ENCODE peak calls at places on chromosomes 6 and 20, in nine cellular contexts. J is upper lobe of right lung; C is CD8-positive, alpha-beta memory T cell; L is cardiac muscle cell; Z is aorta; G is right cardiac atrium; S is CD4-positive, alpha-beta memory T cell; K is fibroblast of lung; U is keratinocyte. Y is an unnamed sample. For H3K4me1, the result is how much of the 10 kb centered on the place peaks cover.

GRCh38 chr6:149031545-149032317 is 284.9 kb downstream of the UST start:
- DNase-seq in Z (peak), C (peak), G (no peak), S (no peak), K (peak), J (no peak), L (no peak), U (no peak), Y (peak)

GRCh38 chr20:36106606-36107005 is 47.9 kb upstream of the EPB41L1 start:
- DNase-seq in Z (peak), U (no peak), G (no peak), J (no peak), K (no peak), S (no peak), C (no peak), L (no peak), Y (no peak)

GRCh38 chr20:21808139-21808538 is 102.7 kb downstream of the PAX1 start:
- DNase-seq in J (no peak), C (no peak), L (no peak), Z (no peak), K (no peak), S (no peak), U (no peak), G (no peak), Y (no peak)

GRCh38 chr6:90297124-90297865 is 652 bp upstream of the BACH2 start:
- DNase-seq in K (no peak), S (peak), U (no peak), J (peak), Z (peak), G (no peak), L (peak), C (no peak), Y (no peak)

GRCh38 chr6:132598473-132598872 is 8.9 kb upstream of the TAAR5 start:
- DNase-seq in C (no peak), L (peak), K (no peak), Z (no peak), G (no peak), S (no peak), J (no peak), U (no peak), Y (no peak)

GRCh38 chr20:12977634-12978394 is 31.0 kb upstream of the SPTLC3 start:
- DNase-seq in J (no peak), K (no peak), L (no peak), G (no peak), Z (no peak), C (no peak), S (no peak), U (no peak), Y (no peak)

GRCh38 chr6:16635810-16636602 is 125.3 kb downstream of the ATXN1 start:
- DNase-seq in C (no peak), G (no peak), K (peak), S (no peak), J (no peak), Z (no peak), U (peak), L (no peak), Y (peak)

GRCh38 chr6:14792118-14792955 is 453.5 kb upstream of the JARID2 start:
- DNase-seq in L (no peak), Z (no peak), K (no peak), S (no peak), C (no peak), U (no peak), G (no peak), J (no peak), Y (no peak)

GRCh38 chr6:155224031-155224451 is 39.8 kb upstream of the CLDN20 start:
- DNase-seq in C (peak), S (peak), U (peak), G (no peak), J (no peak), L (no peak), Z (no peak), K (peak), Y (peak)

GRCh38 chr6:166486536-166486880 is 100.0 kb downstream of the RAMACL start:
- DNase-seq in J (no peak), U (no peak), G (no peak), Z (peak), K (no peak), L (no peak), C (no peak), S (no peak), Y (no peak)

GRCh38 chr6:6319947-6320811 is at the start of gene F13A1:
- DNase-seq in J (peak), Z (peak), K (no peak), U (no peak), G (peak), L (no peak), S (no peak), C (no peak), Y (no peak)

GRCh38 chr20:41213150-41213820 is 75.9 kb downstream of the PLCG1 start:
- DNase-seq in U (no peak), L (no peak), K (peak), C (no peak), Z (no peak), S (no peak), J (no peak), G (no peak), Y (peak)

GRCh38 chr20:39268566-39268965 is 306.4 kb downstream of the DHX35 start:
- DNase-seq in C (no peak), S (no peak), U (no peak), L (no peak), G (peak), Z (no peak), J (no peak), K (no peak), Y (no peak)

GRCh38 chr20:39269493-39270217 is 307.5 kb downstream of the DHX35 start:
- DNase-seq in U (no peak), J (no peak), S (no peak), L (no peak), G (peak), C (no peak), Z (no peak), K (no peak), Y (no peak)

GRCh38 chr20:39269031-39269461 is 306.9 kb downstream of the DHX35 start:
- DNase-seq in U (no peak), J (peak), S (no peak), K (peak), C (no peak), Z (no peak), G (peak), L (peak), Y (peak)

GRCh38 chr20:39264506-39265172 is 302.5 kb downstream of the DHX35 start:
- DNase-seq in C (no peak), S (no peak), Z (peak), K (peak), G (peak), J (no peak), L (peak), U (peak), Y (peak)

DNA sequence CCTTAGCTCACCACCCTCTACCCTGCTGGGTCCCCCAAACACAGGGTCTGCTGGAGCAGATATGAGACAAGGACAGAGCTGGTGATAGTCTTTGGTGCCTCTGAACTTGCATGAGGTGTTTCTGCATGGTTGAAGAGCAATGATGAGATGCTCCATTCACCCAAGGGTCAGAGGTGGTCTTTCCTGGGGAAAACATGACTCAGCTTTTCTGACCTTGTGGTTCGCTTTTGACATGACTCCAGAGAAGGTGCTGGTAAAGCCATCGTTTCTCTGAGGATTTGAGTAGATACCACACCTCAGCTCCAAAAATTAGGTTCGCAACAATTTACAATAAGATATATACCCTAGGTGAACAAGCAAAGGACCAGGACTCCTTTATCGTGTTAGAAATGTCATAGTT is 304.8 kb downstream of the DHX35 start:
- DNase-seq in G (no peak), Z (no peak), L (no peak), J (no peak), C (no peak), K (no peak), S (no peak), U (no peak), Y (no peak)
- H3K27ac ChIP-seq in G (no peak), Z (no peak), L (no peak), J (no peak), C (no peak), K (no peak), S (no peak), U (no peak), Y (no peak)

GRCh38 chr6:31737315-31738047 is 1.2 kb upstream of the CLIC1 start:
- DNase-seq in U (no peak), K (no peak), C (no peak), S (no peak), Z (no peak), G (no peak), J (no peak), L (peak), Y (no peak)
- H3K4me1 ChIP-seq in U (under half), K (under half), C (half or more), S (half or more), Z (under half), G (under half), J (under half), L (under half), Y (under half)

DNA sequence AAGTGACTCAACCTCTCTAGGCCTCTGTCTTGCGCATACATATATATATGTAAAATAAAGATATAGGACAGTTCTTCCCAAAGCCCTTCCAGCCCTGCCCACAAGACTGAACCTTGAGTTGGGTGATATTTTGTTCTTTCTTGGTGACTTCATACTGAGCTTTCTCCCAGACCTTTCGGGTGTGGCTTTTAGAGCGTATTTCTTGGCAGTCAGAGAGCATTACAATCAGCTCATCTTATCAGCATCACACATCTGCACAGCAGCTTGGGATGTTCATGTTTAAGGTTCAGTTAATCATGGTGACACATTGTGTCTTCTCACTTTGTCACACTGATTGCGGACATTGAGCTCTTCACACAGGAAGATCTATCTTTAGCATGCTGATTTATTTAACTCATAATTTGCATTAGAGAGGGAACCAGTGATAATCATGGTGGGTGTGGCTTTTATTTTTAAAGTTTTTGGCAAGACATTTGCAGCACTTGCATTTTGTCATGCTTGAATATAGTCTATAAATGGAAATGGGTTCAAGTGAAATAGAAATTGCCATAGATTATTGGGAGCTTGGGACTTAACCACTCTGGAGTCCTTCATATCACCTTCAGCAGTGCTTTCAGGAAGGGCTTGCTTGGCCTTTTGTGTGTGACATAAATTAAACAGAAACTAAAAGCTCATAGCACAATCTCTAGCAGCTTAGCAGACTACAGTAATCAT is 8.3 kb downstream of the KIF3B start:
- DNase-seq in L (peak), J (no peak), C (peak), U (no peak), Z (no peak), K (peak), G (no peak), S (peak), Y (peak)
- H3K27ac ChIP-seq in L (peak), J (peak), C (peak), U (no peak), Z (no peak), K (no peak), G (peak), S (peak), Y (no peak)

GRCh38 chr6:34357937-34358336 is 34.5 kb downstream of the NUDT3 start:
- DNase-seq in L (no peak), U (no peak), Z (no peak), G (no peak), S (no peak), J (no peak), K (no peak), C (no peak), Y (no peak)

GRCh38 chr6:34358389-34358906 is 34.0 kb downstream of the NUDT3 start:
- DNase-seq in S (no peak), Z (no peak), U (no peak), C (no peak), K (peak), L (peak), G (no peak), J (no peak), Y (no peak)

GRCh38 chr6:34360556-34360955 is 31.9 kb downstream of the NUDT3 start:
- DNase-seq in C (no peak), Z (no peak), L (no peak), S (no peak), K (peak), U (no peak), J (no peak), G (no peak), Y (no peak)

GRCh38 chr6:34362176-34362575 is 30.3 kb downstream of the NUDT3 start:
- DNase-seq in L (no peak), G (no peak), S (no peak), U (no peak), K (no peak), Z (no peak), C (no peak), J (no peak), Y (no peak)

GRCh38 chr6:34359438-34360158 is 32.9 kb downstream of the NUDT3 start:
- DNase-seq in Z (no peak), J (no peak), G (no peak), K (peak), C (no peak), S (no peak), U (no peak), L (peak), Y (peak)
- H3K4me1 ChIP-seq in Z (under half), J (under half), G (under half), K (under half), C (under half), S (under half), U (under half), L (under half), Y (under half)

GRCh38 chr6:43265564-43265963 is 22.3 kb downstream of the TTBK1 start:
- DNase-seq in Z (no peak), S (no peak), J (no peak), L (no peak), C (no peak), K (no peak), G (no peak), U (no peak), Y (no peak)

GRCh38 chr6:43268782-43269272 is 25.5 kb downstream of the TTBK1 start:
- DNase-seq in C (no peak), K (no peak), U (no peak), J (no peak), Z (no peak), G (no peak), S (no peak), L (no peak), Y (no peak)

GRCh38 chr6:43269273-43270007 is 26.2 kb downstream of the TTBK1 start:
- DNase-seq in L (no peak), J (peak), K (no peak), Z (no peak), C (peak), G (no peak), U (no peak), S (peak), Y (no peak)

GRCh38 chr6:43268348-43268685 is 25.0 kb downstream of the TTBK1 start:
- DNase-seq in K (no peak), G (peak), C (no peak), S (no peak), J (no peak), L (no peak), U (no peak), Z (no peak), Y (no peak)

DNA sequence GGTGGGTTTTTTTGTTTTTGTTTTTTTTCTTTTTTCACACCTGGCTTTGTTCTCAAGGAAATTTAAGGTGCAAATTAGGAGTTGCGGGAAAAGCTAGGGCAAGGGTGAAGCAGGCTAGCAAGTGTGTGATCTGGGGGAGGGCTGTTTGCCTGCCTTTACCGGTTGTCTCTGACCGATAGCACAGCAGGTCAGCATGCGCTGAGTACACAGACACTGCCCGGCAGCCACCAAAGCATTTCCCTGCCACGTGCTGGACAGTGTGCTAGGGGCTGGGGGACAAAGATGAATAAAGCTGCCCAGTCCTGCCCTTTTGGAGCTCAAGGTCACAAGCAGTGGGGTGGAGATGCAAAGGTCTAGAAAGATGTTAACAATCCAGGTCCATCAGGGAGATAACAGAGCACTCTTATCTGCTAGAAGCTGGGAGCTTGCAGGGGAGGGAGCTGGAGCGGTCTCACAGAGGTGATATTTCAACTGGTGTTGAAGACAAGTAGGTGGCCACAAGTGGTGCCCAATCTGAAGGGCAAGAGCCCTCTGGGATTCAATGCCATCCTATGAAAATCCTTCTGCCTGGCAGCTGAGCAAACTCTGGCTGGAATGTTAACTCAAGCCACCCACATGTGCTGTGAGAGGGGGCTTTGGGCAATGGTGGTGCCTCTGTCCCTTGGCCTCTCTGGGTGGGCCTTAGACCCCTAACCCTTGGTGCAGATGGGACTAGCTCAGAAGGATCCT is 24.5 kb downstream of the TTBK1 start:
- DNase-seq in J (no peak), U (no peak), K (no peak), G (no peak), C (no peak), Z (no peak), L (peak), S (no peak), Y (no peak)
- H3K27ac ChIP-seq in J (no peak), U (no peak), K (no peak), G (peak), C (no peak), Z (no peak), L (no peak), S (no peak), Y (no peak)

DNA sequence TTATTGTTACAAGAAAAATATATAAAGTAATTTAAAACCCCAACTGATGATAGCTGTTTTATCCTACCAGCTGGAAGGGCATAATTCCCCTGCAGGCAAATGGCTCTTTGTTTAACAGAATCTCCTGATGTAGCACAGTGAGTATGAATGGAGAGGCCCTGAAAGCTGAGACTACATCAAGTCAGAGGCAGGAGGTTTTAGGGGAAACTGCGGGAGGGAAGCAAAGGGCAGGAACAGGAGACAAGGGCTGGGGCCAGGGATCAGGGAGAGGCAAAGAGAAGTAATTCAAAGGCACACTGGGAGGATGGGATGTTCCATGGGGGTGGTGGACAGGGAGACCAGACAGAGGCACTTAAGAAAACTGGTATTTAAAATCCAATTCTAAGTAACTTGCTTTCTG is 119.1 kb upstream of the LRFN2 start:
- DNase-seq in S (no peak), Z (no peak), L (no peak), C (no peak), K (no peak), G (no peak), J (no peak), U (no peak), Y (no peak)
- H3K4me1 ChIP-seq in S (under half), Z (under half), L (under half), C (under half), K (under half), G (under half), J (under half), U (under half), Y (under half)

GRCh38 chr6:137781639-137782038 is 85.4 kb upstream of the TNFAIP3 start:
- DNase-seq in K (no peak), U (no peak), J (no peak), G (no peak), Z (no peak), S (no peak), C (no peak), L (no peak), Y (no peak)
- H3K27ac ChIP-seq in K (no peak), U (no peak), J (no peak), G (no peak), Z (no peak), S (no peak), C (no peak), L (no peak), Y (no peak)

DNA sequence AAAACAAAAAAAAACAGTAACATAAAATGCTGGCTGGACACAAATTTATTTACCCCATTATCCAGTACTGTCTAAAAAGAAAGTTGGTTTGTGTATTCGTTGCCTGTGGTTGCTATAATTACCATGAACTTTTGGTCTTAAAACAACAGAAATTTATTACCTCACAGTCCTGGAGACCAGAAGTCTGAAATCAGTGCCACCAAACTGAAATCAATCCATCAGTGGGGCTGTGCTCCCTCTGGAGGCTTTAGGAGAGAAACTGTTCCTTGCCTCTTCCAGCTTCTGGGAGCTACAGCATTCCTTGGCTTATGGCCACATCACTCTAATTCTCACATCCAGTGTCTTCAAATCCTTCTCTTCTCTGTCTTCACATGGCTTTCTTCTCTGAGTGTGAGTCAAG is 79.4 kb downstream of the SNX5 start:
- DNase-seq in Z (no peak), G (no peak), L (no peak), U (no peak), J (no peak), S (no peak), C (no peak), K (peak), Y (no peak)
- H3K4me1 ChIP-seq in Z (under half), G (under half), L (under half), U (under half), J (under half), S (under half), C (under half), K (under half), Y (under half)

GRCh38 chr20:50491168-50491567 is 19.0 kb upstream of the PTPN1 start:
- DNase-seq in S (no peak), Z (no peak), J (no peak), L (no peak), K (no peak), C (no peak), G (no peak), U (no peak), Y (no peak)
- H3K27ac ChIP-seq in S (no peak), Z (no peak), J (no peak), L (no peak), K (no peak), C (no peak), G (no peak), U (no peak), Y (no peak)

Y was measured in mammary epithelial cell.